ENCODE peak calls at places on chromosomes 16 and 17, in seven cellular contexts. A is fibroblast of lung, I is GM23338, R is lower lobe of right lung, N is left ventricle myocardium inferior, D is keratinocyte, G is ascending aorta. Q is an unnamed sample.

GRCh38 chr17:79391808-79392233 is 219.0 kb downstream of the RBFOX3 start:
- DNase-seq in A (peak), I (peak), R (peak), N (peak), D (no peak), G (no peak), Q (peak)

GRCh38 chr16:31868701-31869167 is 4.9 kb upstream of the ZNF267 start:
- DNase-seq in A (peak), I (peak), R (peak), N (peak), D (no peak), G (peak), Q (peak)

GRCh38 chr16:67967183-67967955 is 1.1 kb downstream of the SLC12A4 start:
- DNase-seq in A (no peak), I (no peak), R (no peak), N (no peak), D (peak), G (no peak), Q (no peak)

GRCh38 chr16:73232555-73233422 is 184.9 kb upstream of the ZFHX3 start:
- DNase-seq in A (peak), I (no peak), R (no peak), N (peak), D (no peak), G (no peak), Q (no peak)

GRCh38 chr16:19524866-19525723 is 1.4 kb downstream of the CCP110 start:
- DNase-seq in A (peak), I (peak), R (no peak), N (no peak), D (no peak), G (no peak), Q (no peak)

GRCh38 chr16:52863000-52863399 is 189.7 kb downstream of the CHD9NB start:
- DNase-seq in A (no peak), I (no peak), R (no peak), N (no peak), D (no peak), G (no peak), Q (no peak)

GRCh38 chr16:799111-799947 is 1.2 kb downstream of the GNG13 start:
- DNase-seq in A (no peak), I (no peak), R (no peak), N (no peak), D (no peak), G (no peak), Q (no peak)

GRCh38 chr17:50560185-50560824 is at the start of gene CACNA1G:
- DNase-seq in A (peak), I (peak), R (peak), N (peak), D (peak), G (peak), Q (peak)

GRCh38 chr17:52149626-52150025 is 8.9 kb downstream of the CA10 start:
- DNase-seq in A (no peak), I (no peak), R (no peak), N (no peak), D (no peak), G (no peak), Q (no peak)

GRCh38 chr17:8117367-8117979 is 841 bp downstream of the ALOXE3 start:
- DNase-seq in A (no peak), I (no peak), R (peak), N (no peak), D (no peak), G (no peak), Q (peak)
- H3K4me3 ChIP-seq in A (no peak), I (peak), R (peak), N (peak), D (peak), G (no peak), Q (peak)

GRCh38 chr16:10325783-10326543 is 59.9 kb upstream of the ATF7IP2 start:
- DNase-seq in A (peak), I (no peak), R (no peak), N (no peak), D (no peak), G (no peak), Q (no peak)

GRCh38 chr16:10323528-10323869 is 62.4 kb upstream of the ATF7IP2 start:
- DNase-seq in A (no peak), I (no peak), R (no peak), N (no peak), D (no peak), G (no peak), Q (no peak)

GRCh38 chr16:10321407-10322397 is 64.2 kb upstream of the ATF7IP2 start:
- DNase-seq in A (no peak), I (no peak), R (peak), N (no peak), D (no peak), G (no peak), Q (no peak)

GRCh38 chr16:10324210-10324609 is 61.7 kb upstream of the ATF7IP2 start:
- DNase-seq in A (no peak), I (no peak), R (no peak), N (no peak), D (no peak), G (no peak), Q (no peak)

GRCh38 chr16:10322723-10323527 is 62.9 kb upstream of the ATF7IP2 start:
- DNase-seq in A (no peak), I (no peak), R (peak), N (no peak), D (no peak), G (no peak), Q (no peak)
- H3K27ac ChIP-seq in A (no peak), I (no peak), R (no peak), N (peak), D (no peak), G (no peak), Q (no peak)

GRCh38 chr16:25257956-25258855 is 561 bp upstream of the ZKSCAN2 start:
- DNase-seq in A (peak), I (peak), R (peak), N (peak), D (no peak), G (peak), Q (peak)
- TF ChIP-seq CTCF in A (no peak), I (no peak), R (no peak), N (no peak), D (no peak), G (no peak), Q (no peak)

GRCh38 chr17:81994593-81995462 is 17.4 kb downstream of the ASPSCR1 start:
- DNase-seq in A (no peak), I (no peak), R (no peak), N (no peak), D (no peak), G (no peak), Q (peak)

GRCh38 chr17:81993726-81994592 is 16.5 kb downstream of the ASPSCR1 start:
- DNase-seq in A (no peak), I (no peak), R (no peak), N (no peak), D (no peak), G (no peak), Q (peak)

GRCh38 chr17:81990836-81991683 is 13.6 kb downstream of the ASPSCR1 start:
- DNase-seq in A (no peak), I (no peak), R (no peak), N (no peak), D (no peak), G (no peak), Q (no peak)

GRCh38 chr17:81995463-81996231 is 18.2 kb downstream of the ASPSCR1 start:
- DNase-seq in A (no peak), I (peak), R (no peak), N (no peak), D (no peak), G (no peak), Q (peak)

DNA sequence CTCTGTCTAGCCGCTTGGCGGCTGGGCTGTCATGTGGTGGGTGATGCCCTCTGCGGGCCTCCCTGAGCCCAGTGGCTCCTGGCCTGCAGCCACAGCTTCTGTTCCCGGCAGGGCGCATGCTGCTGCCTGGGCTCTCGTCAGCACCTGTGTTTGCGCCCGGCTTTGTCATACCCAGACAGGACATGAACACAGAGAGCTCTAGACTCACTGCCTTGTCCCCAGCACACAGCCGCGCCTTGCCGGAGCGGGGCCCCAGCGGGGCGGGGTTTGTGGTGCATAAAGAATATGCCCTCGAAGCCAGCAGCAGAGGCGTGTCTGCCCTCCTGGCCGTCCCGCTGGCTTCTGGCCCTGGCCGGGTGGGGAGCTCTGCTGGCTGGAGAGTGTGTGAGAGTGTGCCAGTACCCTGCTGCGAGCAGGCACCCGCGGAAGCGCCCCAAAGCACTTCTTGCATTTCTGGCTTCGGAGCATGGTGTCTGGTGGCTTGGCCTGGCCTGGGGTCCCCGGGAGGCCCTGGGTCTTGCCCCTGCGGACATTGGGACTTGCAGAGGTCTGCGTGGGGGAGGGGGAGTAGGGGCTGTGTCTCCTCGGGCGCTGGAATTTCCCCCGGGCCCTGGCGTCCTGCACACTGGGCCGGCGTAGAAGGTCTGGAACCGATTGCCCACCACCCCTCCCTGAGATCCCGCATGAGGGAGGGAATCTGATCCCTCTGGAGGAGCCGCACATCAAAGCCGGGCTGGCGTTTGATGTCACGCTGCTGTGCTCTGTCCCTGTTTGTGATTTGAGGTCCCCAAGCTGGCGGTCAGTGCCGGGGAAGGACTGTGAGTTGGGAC is 14.5 kb downstream of the ASPSCR1 start:
- DNase-seq in A (peak), I (no peak), R (peak), N (peak), D (no peak), G (no peak), Q (peak)
- H3K4me3 ChIP-seq in A (peak), I (no peak), R (peak), N (peak), D (no peak), G (peak), Q (no peak)

GRCh38 chr16:81987121-81987520 is 24.1 kb downstream of the SDR42E1 start:
- DNase-seq in A (no peak), I (no peak), R (no peak), N (no peak), D (no peak), G (no peak), Q (no peak)

GRCh38 chr16:81987706-81988105 is 23.6 kb downstream of the SDR42E1 start:
- DNase-seq in A (no peak), I (no peak), R (no peak), N (no peak), D (no peak), G (no peak), Q (no peak)
- H3K27ac ChIP-seq in A (no peak), I (no peak), R (no peak), N (no peak), D (no peak), G (no peak), Q (no peak)

GRCh38 chr17:56497132-56497531 is 96.4 kb upstream of the NOG start:
- DNase-seq in A (no peak), I (no peak), R (no peak), N (no peak), D (no peak), G (no peak), Q (no peak)

GRCh38 chr17:56505154-56505756 is 88.2 kb upstream of the NOG start:
- DNase-seq in A (no peak), I (no peak), R (no peak), N (no peak), D (no peak), G (no peak), Q (no peak)

GRCh38 chr17:56502120-56502519 is 91.4 kb upstream of the NOG start:
- DNase-seq in A (no peak), I (no peak), R (no peak), N (no peak), D (no peak), G (no peak), Q (no peak)

GRCh38 chr17:56499799-56500388 is 93.6 kb upstream of the NOG start:
- DNase-seq in A (peak), I (peak), R (no peak), N (no peak), D (peak), G (no peak), Q (no peak)
- TF ChIP-seq CTCF in A (peak), I (peak), R (peak), N (peak), D (peak), G (no peak), Q (peak)

Q was measured in left lung.